ENCODE peak calls at places on chromosomes 7 and 10, in seven cellular contexts. X is uterus, A is NB4, R is HCT116, O is sigmoid colon, D is ovary, C is Peyer's patch. G is an unnamed sample.

GRCh38 chr7:137020351-137020750 is 151.9 kb downstream of the CHRM2 start:
- DNase-seq in X (no peak), A (no peak), R (no peak), O (no peak), D (no peak), C (no peak), G (no peak)

GRCh38 chr7:73521636-73522080 is 435 bp downstream of the BAZ1B start:
- DNase-seq in X (no peak), A (no peak), R (no peak), O (no peak), D (no peak), C (no peak), G (peak)

GRCh38 chr10:122648599-122649428 is 50.8 kb downstream of the C10orf120 start:
- DNase-seq in X (no peak), A (peak), R (peak), O (peak), D (no peak), C (peak), G (no peak)

GRCh38 chr7:122260336-122260735 is 44.2 kb downstream of the FEZF1 start:
- DNase-seq in X (no peak), A (no peak), R (no peak), O (no peak), D (no peak), C (no peak), G (no peak)

GRCh38 chr7:129801882-129802281 is 150.9 kb downstream of the UBE2H start:
- DNase-seq in X (no peak), A (no peak), R (no peak), O (no peak), D (no peak), C (no peak), G (no peak)

GRCh38 chr7:37899712-37900247 is 16.8 kb downstream of the SFRP4 start:
- DNase-seq in X (no peak), A (no peak), R (no peak), O (no peak), D (no peak), C (no peak), G (no peak)

GRCh38 chr7:155987681-155988080 is 175.4 kb upstream of the SHH start:
- DNase-seq in X (no peak), A (no peak), R (no peak), O (peak), D (no peak), C (no peak), G (no peak)

GRCh38 chr10:80909254-80909653 is 371.6 kb downstream of the SH2D4B start:
- DNase-seq in X (no peak), A (no peak), R (no peak), O (no peak), D (no peak), C (no peak), G (no peak)

GRCh38 chr10:119806334-119807130 is 66.1 kb downstream of the MCMBP start:
- DNase-seq in X (no peak), A (no peak), R (no peak), O (no peak), D (no peak), C (no peak), G (no peak)

GRCh38 chr10:125407000-125407502 is 246.7 kb upstream of the CTBP2 start:
- DNase-seq in X (no peak), A (no peak), R (peak), O (no peak), D (no peak), C (no peak), G (peak)

GRCh38 chr7:28419717-28420116 is 7.4 kb downstream of the CREB5 start:
- DNase-seq in X (no peak), A (no peak), R (no peak), O (peak), D (no peak), C (no peak), G (no peak)

GRCh38 chr7:39950473-39951155 is 558 bp downstream of the CDK13 start:
- DNase-seq in X (peak), A (peak), R (no peak), O (peak), D (no peak), C (peak), G (peak)

GRCh38 chr10:103241262-103242011 is 4.2 kb upstream of the RPEL1 start:
- DNase-seq in X (no peak), A (peak), R (peak), O (no peak), D (no peak), C (peak), G (peak)

GRCh38 chr10:122343936-122344335 is 30.6 kb upstream of the PLEKHA1 start:
- DNase-seq in X (no peak), A (no peak), R (no peak), O (no peak), D (no peak), C (peak), G (no peak)

GRCh38 chr10:113525713-113526112 is 27.1 kb upstream of the HABP2 start:
- DNase-seq in X (no peak), A (no peak), R (no peak), O (no peak), D (no peak), C (peak), G (peak)

GRCh38 chr7:39749717-39750116 is 126.3 kb downstream of the RALA start:
- DNase-seq in X (no peak), A (no peak), R (no peak), O (no peak), D (no peak), C (no peak), G (no peak)

GRCh38 chr7:122137291-122138077 is 6.6 kb downstream of the AASS start:
- DNase-seq in X (no peak), A (no peak), R (no peak), O (no peak), D (no peak), C (no peak), G (no peak)

GRCh38 chr10:132551808-132552130 is 14.2 kb downstream of the INPP5A start:
- DNase-seq in X (no peak), A (no peak), R (no peak), O (no peak), D (no peak), C (no peak), G (no peak)

GRCh38 chr7:68537228-68538071 is 1060.8 kb upstream of the AUTS2 start:
- DNase-seq in X (no peak), A (no peak), R (no peak), O (no peak), D (no peak), C (no peak), G (no peak)

GRCh38 chr10:69716711-69717560 is 84.8 kb upstream of the COL13A1 start:
- DNase-seq in X (no peak), A (peak), R (peak), O (no peak), D (no peak), C (peak), G (no peak)

GRCh38 chr7:158735935-158736334 is 31.3 kb upstream of the NCAPG2 start:
- DNase-seq in X (no peak), A (no peak), R (no peak), O (no peak), D (no peak), C (no peak), G (no peak)
- TF ChIP-seq POLR2A in X (no peak), A (no peak), R (no peak), O (no peak), D (no peak), C (no peak), G (no peak)

GRCh38 chr7:115707236-115707635 is 323.3 kb downstream of the TFEC start:
- DNase-seq in X (no peak), A (peak), R (peak), O (no peak), D (no peak), C (no peak), G (no peak)
- TF ChIP-seq CTCF in X (no peak), A (peak), R (peak), O (no peak), D (no peak), C (no peak), G (no peak)

DNA sequence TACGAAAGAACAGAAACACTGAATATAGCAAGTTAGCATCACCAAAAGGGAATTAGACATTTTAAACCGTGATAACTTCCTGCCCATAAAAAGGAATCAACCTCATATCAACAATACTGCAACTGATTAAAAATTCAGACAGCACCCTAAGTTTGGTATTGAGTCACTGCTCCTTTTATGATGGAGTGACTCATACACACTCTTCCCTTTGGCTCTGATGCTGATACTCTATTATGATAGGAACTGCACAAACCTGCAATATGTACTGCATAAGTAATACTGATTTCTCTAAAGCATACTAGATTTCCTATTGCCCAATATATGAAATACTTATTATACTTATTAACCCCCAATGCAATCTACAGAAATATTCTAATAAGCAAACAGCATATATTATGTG is 118.7 kb downstream of the PARD3 start:
- DNase-seq in X (no peak), A (peak), R (no peak), O (no peak), D (no peak), C (no peak), G (no peak)
- TF ChIP-seq POLR2A in X (no peak), A (no peak), R (no peak), O (no peak), D (no peak), C (no peak), G (no peak)

GRCh38 chr7:89474456-89474855 is 678.9 kb upstream of the TEX47 start:
- DNase-seq in X (no peak), A (no peak), R (no peak), O (no peak), D (no peak), C (no peak), G (no peak)
- TF ChIP-seq CTCF in X (no peak), A (no peak), R (no peak), O (no peak), D (no peak), C (no peak), G (no peak)

DNA sequence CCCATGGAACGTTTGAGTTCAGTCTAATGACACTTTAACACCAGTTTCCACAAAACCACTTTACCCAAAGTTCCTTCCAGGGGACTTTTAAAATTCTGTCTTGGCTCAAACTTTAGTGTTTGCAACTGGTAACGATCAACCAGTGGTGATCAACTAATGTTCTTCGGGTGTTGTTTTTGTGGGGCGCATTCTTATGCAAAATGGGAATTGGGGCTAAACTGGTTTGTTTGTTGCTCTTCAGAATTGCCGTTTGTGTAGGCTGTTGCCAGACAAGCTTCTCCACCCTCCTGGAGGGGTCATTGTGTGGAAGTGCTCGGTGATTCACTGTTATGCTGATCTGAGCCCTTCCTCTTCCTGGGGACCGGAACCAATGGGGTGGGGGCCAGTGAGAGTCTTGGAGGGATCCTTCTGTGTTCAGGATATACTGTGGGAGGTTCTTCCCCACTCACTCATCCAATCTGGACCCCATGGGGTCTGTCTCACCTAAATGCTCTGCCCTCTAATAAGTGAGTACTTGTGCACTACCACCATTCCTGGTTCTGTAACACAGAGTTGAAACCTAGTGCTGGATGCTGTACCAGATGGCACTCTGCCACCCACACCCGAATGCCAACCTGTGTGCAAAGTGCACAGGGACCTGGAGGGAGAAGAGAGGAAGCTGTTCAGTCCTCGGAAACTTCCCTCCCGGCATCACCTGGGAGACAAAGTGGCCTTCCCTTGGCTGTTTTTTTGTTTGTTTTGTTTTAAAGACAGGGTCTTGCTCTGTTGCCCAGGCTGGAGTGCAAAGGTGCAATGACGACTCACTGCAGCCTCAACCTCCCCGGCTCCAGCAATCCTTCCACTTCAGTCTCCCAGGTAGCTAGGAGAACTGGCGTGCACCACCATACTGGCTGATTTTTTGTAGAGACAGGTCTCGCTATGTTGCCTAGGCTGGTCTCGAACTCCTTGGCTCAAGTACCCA is 2.1 kb downstream of the NFE2L3 start:
- DNase-seq in X (no peak), A (peak), R (no peak), O (no peak), D (no peak), C (peak), G (peak)
- TF ChIP-seq POLR2A in X (no peak), A (no peak), R (no peak), O (no peak), D (no peak), C (peak), G (no peak)

DNA sequence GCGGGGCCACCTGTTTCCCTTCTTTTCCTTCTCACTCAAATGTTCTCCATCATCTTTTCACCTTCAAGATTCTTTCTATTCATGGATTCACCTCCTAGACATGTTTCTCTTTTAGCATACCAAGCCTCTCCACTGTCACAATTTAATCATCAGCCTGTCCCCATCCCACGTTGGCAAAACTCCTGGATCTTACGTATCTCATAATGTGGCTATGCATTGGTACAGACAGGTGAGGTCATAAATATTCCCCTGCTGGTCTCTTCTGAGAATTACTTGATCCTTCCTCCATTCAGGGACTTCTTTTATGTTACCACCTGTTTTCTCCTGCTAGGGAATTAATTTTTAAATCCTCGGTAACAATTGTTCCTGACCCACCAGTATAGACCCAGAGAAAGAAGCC is 262.6 kb upstream of the NEBL start:
- DNase-seq in X (no peak), A (no peak), R (no peak), O (no peak), D (no peak), C (no peak), G (no peak)
- TF ChIP-seq CTCF in X (no peak), A (no peak), R (no peak), O (no peak), D (no peak), C (no peak), G (no peak)

GRCh38 chr7:1314908-1315450 is 82.3 kb downstream of the UNCX start:
- DNase-seq in X (no peak), A (no peak), R (no peak), O (peak), D (no peak), C (no peak), G (no peak)
- TF ChIP-seq POLR2A in X (no peak), A (no peak), R (no peak), O (no peak), D (no peak), C (no peak), G (no peak)

GRCh38 chr7:30770936-30771858 is at the start of gene MINDY4:
- DNase-seq in X (peak), A (peak), R (peak), O (peak), D (peak), C (peak), G (peak)
- TF ChIP-seq CTCF in X (no peak), A (no peak), R (no peak), O (no peak), D (no peak), C (no peak), G (no peak)